ENCODE peak calls at places on chromosomes 4 and X, in nine cellular contexts. One of them, this sample, is unnamed.

GRCh38 chr4:166366012-166366411 is 493.0 kb downstream of the TLL1 start:
- DNase-seq in AG04449: no peak
- DNase-seq in choroid plexus epithelial cell: no peak
- DNase-seq in hepatocyte: no peak
- DNase-seq in cardiac muscle cell: no peak
- DNase-seq in GM23338: no peak
- DNase-seq in tibial nerve: no peak
- DNase-seq in sigmoid colon: no peak
- DNase-seq in AG10803: no peak
- DNase-seq in this sample: no peak

GRCh38 chr4:36254355-36254754 is 10.0 kb upstream of the ARAP2 start:
- DNase-seq in AG04449: no peak
- DNase-seq in choroid plexus epithelial cell: no peak
- DNase-seq in hepatocyte: no peak
- DNase-seq in cardiac muscle cell: no peak
- DNase-seq in GM23338: no peak
- DNase-seq in tibial nerve: no peak
- DNase-seq in sigmoid colon: no peak
- DNase-seq in AG10803: no peak
- DNase-seq in this sample: no peak

GRCh38 chr4:28523791-28524190 is 1663.2 kb downstream of the STIM2 start:
- DNase-seq in AG04449: no peak
- DNase-seq in choroid plexus epithelial cell: no peak
- DNase-seq in hepatocyte: no peak
- DNase-seq in cardiac muscle cell: no peak
- DNase-seq in GM23338: no peak
- DNase-seq in tibial nerve: no peak
- DNase-seq in sigmoid colon: no peak
- DNase-seq in AG10803: no peak
- DNase-seq in this sample: no peak

GRCh38 chr4:127783026-127783769 is 1.1 kb downstream of the HSPA4L start:
- DNase-seq in AG04449: peak; percentile 3
- DNase-seq in choroid plexus epithelial cell: peak; percentile 62
- DNase-seq in hepatocyte: peak; percentile 64
- DNase-seq in cardiac muscle cell: peak; percentile 74
- DNase-seq in GM23338: peak; percentile 69
- DNase-seq in tibial nerve: peak; percentile 46
- DNase-seq in sigmoid colon: peak; percentile 87
- DNase-seq in AG10803: peak; percentile 49
- DNase-seq in this sample: peak; percentile 77

GRCh38 chr4:52713456-52713937 is 37.7 kb downstream of the ERVMER34-1 start:
- DNase-seq in AG04449: no peak
- DNase-seq in choroid plexus epithelial cell: peak; percentile 13
- DNase-seq in hepatocyte: peak; percentile 19
- DNase-seq in cardiac muscle cell: peak; percentile 14
- DNase-seq in GM23338: no peak
- DNase-seq in tibial nerve: no peak
- DNase-seq in sigmoid colon: no peak
- DNase-seq in AG10803: no peak
- DNase-seq in this sample: no peak

GRCh38 chrX:107731831-107732502 is 43.6 kb downstream of the TSC22D3 start:
- DNase-seq in AG04449: no peak
- DNase-seq in choroid plexus epithelial cell: peak; percentile 81
- DNase-seq in hepatocyte: peak; percentile 93
- DNase-seq in cardiac muscle cell: peak; percentile 97
- DNase-seq in GM23338: peak; percentile 42
- DNase-seq in tibial nerve: peak; percentile 72
- DNase-seq in sigmoid colon: peak; percentile 97
- DNase-seq in AG10803: peak; percentile 49
- DNase-seq in this sample: peak; percentile 96

GRCh38 chr4:2800691-2801596 is 8.1 kb downstream of the SH3BP2 start:
- DNase-seq in AG04449: no peak
- DNase-seq in choroid plexus epithelial cell: peak; percentile 86
- DNase-seq in hepatocyte: peak; percentile 80
- DNase-seq in cardiac muscle cell: peak; percentile 95
- DNase-seq in GM23338: peak; percentile 80
- DNase-seq in tibial nerve: peak; percentile 64
- DNase-seq in sigmoid colon: peak; percentile 91
- DNase-seq in AG10803: peak; percentile 44
- DNase-seq in this sample: peak; percentile 86

GRCh38 chr4:105433421-105433820 is 40.4 kb downstream of the PPA2 start:
- DNase-seq in AG04449: no peak
- DNase-seq in choroid plexus epithelial cell: no peak
- DNase-seq in hepatocyte: no peak
- DNase-seq in cardiac muscle cell: no peak
- DNase-seq in GM23338: no peak
- DNase-seq in tibial nerve: no peak
- DNase-seq in sigmoid colon: no peak
- DNase-seq in AG10803: no peak
- DNase-seq in this sample: no peak

GRCh38 chr4:184787766-184788503 is 37.8 kb downstream of the ACSL1 start:
- DNase-seq in AG04449: no peak
- DNase-seq in choroid plexus epithelial cell: no peak
- DNase-seq in hepatocyte: no peak
- DNase-seq in cardiac muscle cell: no peak
- DNase-seq in GM23338: no peak
- DNase-seq in tibial nerve: no peak
- DNase-seq in sigmoid colon: no peak
- DNase-seq in AG10803: no peak
- DNase-seq in this sample: peak; percentile 3

GRCh38 chr4:183670251-183670650 is 11.2 kb downstream of the TRAPPC11 start:
- DNase-seq in AG04449: no peak
- DNase-seq in choroid plexus epithelial cell: no peak
- DNase-seq in hepatocyte: no peak
- DNase-seq in cardiac muscle cell: no peak
- DNase-seq in GM23338: no peak
- DNase-seq in tibial nerve: no peak
- DNase-seq in sigmoid colon: no peak
- DNase-seq in AG10803: no peak
- DNase-seq in this sample: no peak

GRCh38 chr4:143344011-143344410 is 7.3 kb downstream of the GAB1 start:
- DNase-seq in AG04449: no peak
- DNase-seq in choroid plexus epithelial cell: no peak
- DNase-seq in hepatocyte: no peak
- DNase-seq in cardiac muscle cell: peak; percentile 24
- DNase-seq in GM23338: peak; percentile 27
- DNase-seq in tibial nerve: no peak
- DNase-seq in sigmoid colon: no peak
- DNase-seq in AG10803: no peak
- DNase-seq in this sample: no peak

GRCh38 chr4:37599092-37599800 is 86.9 kb downstream of the RELL1 start:
- DNase-seq in AG04449: no peak
- DNase-seq in choroid plexus epithelial cell: no peak
- DNase-seq in hepatocyte: peak; percentile 34
- DNase-seq in cardiac muscle cell: no peak
- DNase-seq in GM23338: peak; percentile 43
- DNase-seq in tibial nerve: no peak
- DNase-seq in sigmoid colon: no peak
- DNase-seq in AG10803: no peak
- DNase-seq in this sample: no peak

GRCh38 chr4:103904126-103904525 is 184.3 kb upstream of the TACR3 start:
- DNase-seq in AG04449: no peak
- DNase-seq in choroid plexus epithelial cell: no peak
- DNase-seq in hepatocyte: no peak
- DNase-seq in cardiac muscle cell: no peak
- DNase-seq in GM23338: no peak
- DNase-seq in tibial nerve: no peak
- DNase-seq in sigmoid colon: no peak
- DNase-seq in AG10803: peak; percentile 6
- DNase-seq in this sample: no peak

GRCh38 chrX:25343060-25343459 is 327.3 kb upstream of the ARX start:
- DNase-seq in AG04449: no peak
- DNase-seq in choroid plexus epithelial cell: no peak
- DNase-seq in hepatocyte: no peak
- DNase-seq in cardiac muscle cell: no peak
- DNase-seq in GM23338: peak; percentile 24
- DNase-seq in tibial nerve: no peak
- DNase-seq in sigmoid colon: no peak
- DNase-seq in AG10803: no peak
- DNase-seq in this sample: no peak
- TF ChIP-seq CTCF in AG04449: no peak
- TF ChIP-seq CTCF in choroid plexus epithelial cell: no peak
- TF ChIP-seq CTCF in hepatocyte: no peak
- TF ChIP-seq CTCF in cardiac muscle cell: no peak
- TF ChIP-seq CTCF in GM23338: peak; percentile 65
- TF ChIP-seq CTCF in tibial nerve: no peak
- TF ChIP-seq CTCF in sigmoid colon: no peak
- TF ChIP-seq CTCF in AG10803: no peak
- TF ChIP-seq CTCF in this sample: no peak

DNA sequence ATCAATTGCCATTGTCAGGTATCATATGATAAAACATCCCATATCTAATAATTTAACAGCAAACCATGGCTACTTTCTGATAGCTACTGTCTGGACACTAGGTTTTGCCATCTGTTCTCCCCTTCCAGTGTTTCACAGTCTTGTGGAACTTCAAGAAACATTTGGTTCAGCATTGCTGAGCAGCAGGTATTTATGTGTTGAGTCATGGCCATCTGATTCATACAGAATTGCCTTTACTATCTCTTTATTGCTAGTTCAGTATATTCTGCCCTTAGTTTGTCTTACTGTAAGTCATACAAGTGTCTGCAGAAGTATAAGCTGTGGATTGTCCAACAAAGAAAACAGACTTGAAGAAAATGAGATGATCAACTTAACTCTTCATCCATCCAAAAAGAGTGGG is 7.0 kb downstream of the NPY5R start:
- DNase-seq in AG04449: no peak
- DNase-seq in choroid plexus epithelial cell: peak; percentile 16
- DNase-seq in hepatocyte: peak; percentile 26
- DNase-seq in cardiac muscle cell: no peak
- DNase-seq in GM23338: no peak
- DNase-seq in tibial nerve: no peak
- DNase-seq in sigmoid colon: no peak
- DNase-seq in AG10803: no peak
- DNase-seq in this sample: no peak
- H3K4me3 ChIP-seq in AG04449: no peak overlapping the region
- H3K4me3 ChIP-seq in choroid plexus epithelial cell: no peak overlapping the region
- H3K4me3 ChIP-seq in hepatocyte: no peak overlapping the region
- H3K4me3 ChIP-seq in cardiac muscle cell: no peak overlapping the region
- H3K4me3 ChIP-seq in GM23338: no peak overlapping the region
- H3K4me3 ChIP-seq in tibial nerve: no peak overlapping the region
- H3K4me3 ChIP-seq in sigmoid colon: no peak overlapping the region
- H3K4me3 ChIP-seq in AG10803: no peak overlapping the region
- H3K4me3 ChIP-seq in this sample: no peak overlapping the region

GRCh38 chr4:42655921-42656735 is 777 bp downstream of the ATP8A1 start:
- DNase-seq in AG04449: no peak
- DNase-seq in choroid plexus epithelial cell: peak; percentile 7
- DNase-seq in hepatocyte: peak; percentile 37
- DNase-seq in cardiac muscle cell: no peak
- DNase-seq in GM23338: peak; percentile 48
- DNase-seq in tibial nerve: no peak
- DNase-seq in sigmoid colon: peak; percentile 66
- DNase-seq in AG10803: no peak
- DNase-seq in this sample: no peak
- TF ChIP-seq CTCF in AG04449: no peak
- TF ChIP-seq CTCF in choroid plexus epithelial cell: no peak
- TF ChIP-seq CTCF in hepatocyte: no peak
- TF ChIP-seq CTCF in cardiac muscle cell: no peak
- TF ChIP-seq CTCF in GM23338: no peak
- TF ChIP-seq CTCF in tibial nerve: no peak
- TF ChIP-seq CTCF in sigmoid colon: no peak
- TF ChIP-seq CTCF in AG10803: no peak
- TF ChIP-seq CTCF in this sample: no peak

GRCh38 chrX:40333344-40333743 is 235.6 kb upstream of the BCOR start:
- DNase-seq in AG04449: no peak
- DNase-seq in choroid plexus epithelial cell: no peak
- DNase-seq in hepatocyte: no peak
- DNase-seq in cardiac muscle cell: no peak
- DNase-seq in GM23338: no peak
- DNase-seq in tibial nerve: no peak
- DNase-seq in sigmoid colon: no peak
- DNase-seq in AG10803: no peak
- DNase-seq in this sample: no peak

GRCh38 chrX:40331353-40331752 is 233.6 kb upstream of the BCOR start:
- DNase-seq in AG04449: no peak
- DNase-seq in choroid plexus epithelial cell: no peak
- DNase-seq in hepatocyte: no peak
- DNase-seq in cardiac muscle cell: no peak
- DNase-seq in GM23338: no peak
- DNase-seq in tibial nerve: no peak
- DNase-seq in sigmoid colon: no peak
- DNase-seq in AG10803: no peak
- DNase-seq in this sample: no peak

GRCh38 chrX:40327085-40327484 is 229.3 kb upstream of the BCOR start:
- DNase-seq in AG04449: no peak
- DNase-seq in choroid plexus epithelial cell: no peak
- DNase-seq in hepatocyte: no peak
- DNase-seq in cardiac muscle cell: no peak
- DNase-seq in GM23338: no peak
- DNase-seq in tibial nerve: no peak
- DNase-seq in sigmoid colon: no peak
- DNase-seq in AG10803: no peak
- DNase-seq in this sample: no peak

GRCh38 chrX:40329616-40330015 is 231.9 kb upstream of the BCOR start:
- DNase-seq in AG04449: no peak
- DNase-seq in choroid plexus epithelial cell: no peak
- DNase-seq in hepatocyte: no peak
- DNase-seq in cardiac muscle cell: no peak
- DNase-seq in GM23338: no peak
- DNase-seq in tibial nerve: no peak
- DNase-seq in sigmoid colon: no peak
- DNase-seq in AG10803: no peak
- DNase-seq in this sample: no peak

GRCh38 chrX:40331766-40332165 is 234.0 kb upstream of the BCOR start:
- DNase-seq in AG04449: no peak
- DNase-seq in choroid plexus epithelial cell: no peak
- DNase-seq in hepatocyte: no peak
- DNase-seq in cardiac muscle cell: no peak
- DNase-seq in GM23338: no peak
- DNase-seq in tibial nerve: no peak
- DNase-seq in sigmoid colon: no peak
- DNase-seq in AG10803: no peak
- DNase-seq in this sample: no peak
- H3K4me3 ChIP-seq in AG04449: no peak overlapping the region
- H3K4me3 ChIP-seq in choroid plexus epithelial cell: no peak overlapping the region
- H3K4me3 ChIP-seq in hepatocyte: no peak overlapping the region
- H3K4me3 ChIP-seq in cardiac muscle cell: no peak overlapping the region
- H3K4me3 ChIP-seq in GM23338: no peak overlapping the region
- H3K4me3 ChIP-seq in tibial nerve: no peak overlapping the region
- H3K4me3 ChIP-seq in sigmoid colon: no peak overlapping the region
- H3K4me3 ChIP-seq in AG10803: no peak overlapping the region
- H3K4me3 ChIP-seq in this sample: no peak overlapping the region